ENCODE peak calls at places on chromosomes 7 and 10, in seven cellular contexts. F is HCT116, G is HepG2, I is GM12878, D is K562, R is H1, E is SK-N-SH. M is an unnamed sample.

GRCh38 chr10:70940834-70941568 is 52.6 kb upstream of the PCBD1 start:
- DNase-seq in F (no peak), G (no peak), I (no peak), D (peak; percentile 59), R (no peak), E (peak; percentile 49), M (peak; percentile 10)

GRCh38 chr10:73808021-73808815 is 3.2 kb downstream of the NDST2 start:
- DNase-seq in F (no peak), G (no peak), I (no peak), D (no peak), R (no peak), E (no peak), M (no peak)

GRCh38 chr7:102454423-102454822 is 10.2 kb downstream of the ALKBH4 start:
- DNase-seq in F (no peak), G (no peak), I (no peak), D (no peak), R (no peak), E (no peak), M (no peak)

GRCh38 chr7:132755538-132756481 is 179.5 kb upstream of the PLXNA4 start:
- DNase-seq in F (no peak), G (no peak), I (no peak), D (no peak), R (no peak), E (peak; percentile 70), M (no peak)

GRCh38 chr10:5924889-5925288 is 34.8 kb downstream of the FBH1 start:
- DNase-seq in F (no peak), G (no peak), I (no peak), D (no peak), R (no peak), E (no peak), M (no peak)

GRCh38 chr7:122896509-122896908 is 10.2 kb upstream of the CADPS2 start:
- DNase-seq in F (no peak), G (no peak), I (no peak), D (no peak), R (no peak), E (no peak), M (no peak)

GRCh38 chr10:63055705-63056104 is 77.4 kb upstream of the NRBF2 start:
- DNase-seq in F (no peak), G (no peak), I (no peak), D (no peak), R (no peak), E (no peak), M (no peak)

GRCh38 chr7:33107136-33108066 is 1.8 kb downstream of the RP9 start:
- DNase-seq in F (no peak), G (peak; percentile 47), I (no peak), D (no peak), R (peak; percentile 56), E (peak; percentile 62), M (no peak)

GRCh38 chr7:111784971-111785575 is 222.8 kb upstream of the IMMP2L start:
- DNase-seq in F (no peak), G (no peak), I (no peak), D (no peak), R (no peak), E (no peak), M (peak; percentile 1)

GRCh38 chr10:132608511-132609195 is 71.1 kb downstream of the INPP5A start:
- DNase-seq in F (no peak), G (no peak), I (no peak), D (no peak), R (no peak), E (peak; percentile 28), M (no peak)

GRCh38 chr10:42970451-42971250 is 106.2 kb upstream of the RET start:
- DNase-seq in F (no peak), G (no peak), I (no peak), D (no peak), R (peak; percentile 46), E (peak; percentile 90), M (no peak)

GRCh38 chr7:27133409-27134157 is 3.0 kb upstream of the HOXA4 start:
- DNase-seq in F (no peak), G (peak; percentile 94), I (no peak), D (no peak), R (peak; percentile 38), E (no peak), M (peak; percentile 58)

DNA sequence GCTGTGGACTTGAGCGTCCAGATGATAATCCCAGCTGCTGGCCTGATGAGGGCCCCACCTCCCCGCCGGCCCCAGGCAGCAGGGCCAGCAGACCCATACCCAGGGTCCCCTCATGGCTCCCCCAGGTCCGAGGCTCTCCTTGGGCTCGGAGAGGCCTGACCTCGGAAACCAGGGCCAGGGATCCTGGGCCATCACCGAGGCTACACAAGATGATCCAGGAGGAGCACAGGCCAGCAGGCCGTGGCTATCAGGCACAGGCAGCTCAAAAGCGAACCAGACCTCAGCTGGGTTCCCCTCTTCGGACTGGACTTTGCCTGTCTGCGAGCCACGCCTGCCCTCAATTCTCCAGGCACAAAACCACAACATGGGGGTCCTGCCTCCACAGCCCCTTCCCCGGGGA is 17.4 kb downstream of the PDGFA start:
- DNase-seq in F (no peak), G (no peak), I (no peak), D (no peak), R (no peak), E (no peak), M (no peak)
- TF ChIP-seq JUND in F (no peak), G (no peak), I (no peak), D (no peak), R (no peak), E (no peak), M (no peak)

GRCh38 chr10:93851169-93851568 is 42.6 kb upstream of the SLC35G1 start:
- DNase-seq in F (no peak), G (no peak), I (no peak), D (no peak), R (no peak), E (no peak), M (no peak)

GRCh38 chr10:93849605-93850004 is 44.2 kb upstream of the SLC35G1 start:
- DNase-seq in F (no peak), G (no peak), I (no peak), D (no peak), R (no peak), E (no peak), M (no peak)

GRCh38 chr10:93852721-93853120 is 41.1 kb upstream of the SLC35G1 start:
- DNase-seq in F (no peak), G (no peak), I (no peak), D (no peak), R (no peak), E (no peak), M (no peak)

GRCh38 chr10:93854985-93855384 is 38.8 kb upstream of the SLC35G1 start:
- DNase-seq in F (no peak), G (no peak), I (no peak), D (no peak), R (no peak), E (no peak), M (no peak)

GRCh38 chr10:93850484-93851015 is 43.2 kb upstream of the SLC35G1 start:
- DNase-seq in F (no peak), G (no peak), I (no peak), D (no peak), R (peak; percentile 46), E (no peak), M (no peak)
- TF ChIP-seq JUND in F (no peak), G (no peak), I (no peak), D (no peak), R (no peak), E (no peak), M (no peak)

GRCh38 chr7:570801-571070 is 51.1 kb upstream of the PDGFA start:
- DNase-seq in F (no peak), G (no peak), I (no peak), D (no peak), R (no peak), E (no peak), M (no peak)

GRCh38 chr7:569996-570800 is 50.6 kb upstream of the PDGFA start:
- DNase-seq in F (no peak), G (no peak), I (no peak), D (no peak), R (no peak), E (no peak), M (no peak)

GRCh38 chr7:572668-573495 is 53.2 kb upstream of the PDGFA start:
- DNase-seq in F (no peak), G (no peak), I (no peak), D (no peak), R (peak; percentile 73), E (no peak), M (no peak)

GRCh38 chr7:572013-572667 is 52.5 kb upstream of the PDGFA start:
- DNase-seq in F (no peak), G (no peak), I (no peak), D (no peak), R (no peak), E (no peak), M (no peak)

DNA sequence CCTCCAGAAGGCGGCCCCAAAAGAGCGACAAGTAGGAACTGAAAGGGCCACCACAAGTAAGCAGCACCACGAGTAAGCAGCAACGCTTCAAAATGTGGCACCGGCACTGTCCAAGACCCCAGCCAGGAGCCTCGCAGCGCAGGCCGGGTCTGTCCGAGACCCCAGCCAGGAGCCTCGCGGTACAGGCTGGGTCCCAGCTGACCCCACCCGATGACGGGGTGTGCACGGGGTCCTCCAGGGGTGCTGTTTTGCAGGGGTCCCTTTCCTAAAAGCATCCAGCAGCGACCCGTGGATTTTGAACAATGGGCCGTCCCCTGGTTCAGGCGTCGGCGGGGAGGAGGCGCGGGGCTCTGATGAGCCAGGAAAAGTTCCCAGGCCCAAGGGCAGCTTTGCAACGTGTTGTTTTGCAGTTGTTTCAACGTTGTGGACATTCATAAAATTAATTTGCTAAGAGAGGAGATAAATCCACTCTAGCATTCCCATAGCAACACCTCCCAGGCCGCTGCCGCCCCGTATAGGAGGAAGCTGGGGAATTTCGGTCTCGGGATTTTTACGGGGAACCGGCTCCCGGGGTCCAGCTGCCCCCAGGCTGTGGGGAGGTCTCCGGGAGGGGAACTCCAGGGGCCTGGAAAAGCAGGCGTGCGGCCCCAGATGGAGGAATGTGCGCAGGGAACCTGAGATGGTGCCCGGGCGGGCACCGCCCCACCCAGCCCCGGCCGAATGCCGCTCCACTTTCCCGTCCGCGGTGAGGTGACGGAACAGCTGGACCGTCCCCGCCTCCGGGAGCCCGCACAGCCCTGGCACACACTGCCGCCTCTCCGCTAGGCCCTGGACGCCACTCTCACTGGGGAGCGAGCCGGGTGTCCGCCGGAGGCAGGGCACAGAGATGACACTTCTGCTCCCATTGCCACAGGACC is 51.7 kb upstream of the PDGFA start:
- DNase-seq in F (no peak), G (no peak), I (no peak), D (no peak), R (no peak), E (no peak), M (no peak)
- TF ChIP-seq JUND in F (no peak), G (no peak), I (no peak), D (no peak), R (no peak), E (no peak), M (no peak)

GRCh38 chr7:5773661-5774086 is 7.8 kb downstream of the RNF216 start:
- DNase-seq in F (peak; percentile 90), G (peak; percentile 63), I (no peak), D (no peak), R (no peak), E (no peak), M (no peak)
- TF ChIP-seq JUND in F (peak; percentile 94), G (no peak), I (no peak), D (peak; percentile 49), R (no peak), E (peak; percentile 86), M (no peak)

GRCh38 chr10:91410638-91411367 is 659 bp downstream of the HECTD2 start:
- DNase-seq in F (no peak), G (no peak), I (no peak), D (peak; percentile 31), R (no peak), E (peak; percentile 22), M (peak; percentile 34)
- TF ChIP-seq JUND in F (no peak), G (no peak), I (no peak), D (peak; percentile 56), R (no peak), E (no peak), M (no peak)